ENCODE peak calls at places on chromosomes 4 and X, in seven cellular contexts. A is neural progenitor cell; H is heart left ventricle; M is transverse colon; L is sigmoid colon; Q is skeletal muscle cell; T is naive thymus-derived CD4-positive, alpha-beta T cell. D is an unnamed sample.

GRCh38 chrX:23959781-23960180 is 52.0 kb downstream of the CXorf58 start:
- DNase-seq in M (no peak), T (peak), L (no peak), H (no peak), A (no peak), Q (no peak), D (no peak)

GRCh38 chrX:57286507-57287251 is at the start of gene FAAH2:
- DNase-seq in Q (no peak), L (no peak), H (no peak), M (peak), T (peak), A (peak), D (peak)

GRCh38 chr4:77036206-77036605 is 39.6 kb downstream of the CCNI start:
- DNase-seq in L (no peak), M (no peak), T (no peak), Q (peak), H (no peak), A (no peak), D (no peak)

GRCh38 chrX:17471121-17471520 is 96.1 kb downstream of the NHS start:
- DNase-seq in L (no peak), T (no peak), Q (no peak), A (no peak), H (no peak), M (no peak), D (no peak)

GRCh38 chrX:22134681-22135080 is 102.6 kb downstream of the PHEX start:
- DNase-seq in T (no peak), M (no peak), L (no peak), Q (peak), A (no peak), H (no peak), D (no peak)

GRCh38 chr4:85595098-85595775 is 120.3 kb downstream of the ARHGAP24 start:
- DNase-seq in M (no peak), T (no peak), H (no peak), L (no peak), A (no peak), Q (no peak), D (no peak)

GRCh38 chr4:125021189-125021588 is 293.6 kb upstream of the FAT4 start:
- DNase-seq in L (no peak), A (no peak), H (no peak), T (no peak), Q (no peak), M (no peak), D (no peak)

GRCh38 chr4:78518551-78518950 is 33.0 kb upstream of the ANXA3 start:
- DNase-seq in Q (no peak), M (no peak), T (no peak), A (no peak), H (no peak), L (no peak), D (no peak)

GRCh38 chr4:8760561-8760960 is 111.1 kb downstream of the HMX1 start:
- DNase-seq in T (no peak), A (no peak), Q (no peak), L (peak), H (no peak), M (no peak), D (no peak)

GRCh38 chr4:27973056-27973455 is 1112.4 kb downstream of the STIM2 start:
- DNase-seq in Q (no peak), M (no peak), T (no peak), H (no peak), L (no peak), A (no peak), D (no peak)

GRCh38 chr4:52573551-52573950 is 85.5 kb downstream of the USP46 start:
- DNase-seq in T (no peak), H (no peak), A (no peak), M (no peak), L (no peak), Q (no peak), D (no peak)

GRCh38 chrX:139642241-139642927 is 65.6 kb downstream of the MCF2 start:
- DNase-seq in T (no peak), H (no peak), M (no peak), L (no peak), A (peak), Q (no peak), D (no peak)

GRCh38 chr4:89469930-89470375 is 162.4 kb upstream of the GPRIN3 start:
- DNase-seq in Q (peak), M (no peak), A (no peak), H (no peak), T (no peak), L (no peak), D (no peak)

GRCh38 chrX:130416785-130417184 is 15.0 kb downstream of the RBMX2 start:
- DNase-seq in Q (no peak), H (no peak), M (no peak), L (no peak), T (no peak), A (no peak), D (no peak)

GRCh38 chr4:121100093-121100775 is 27.9 kb upstream of the NDNF start:
- DNase-seq in M (no peak), H (no peak), Q (no peak), L (no peak), A (no peak), T (no peak), D (no peak)

GRCh38 chr4:7915875-7916242 is 23.8 kb downstream of the AFAP1 start:
- DNase-seq in Q (no peak), L (no peak), A (no peak), H (no peak), T (no peak), M (no peak), D (no peak)

GRCh38 chr4:41611881-41612871 is 74.2 kb downstream of the LIMCH1 start:
- DNase-seq in H (peak), Q (no peak), A (peak), T (no peak), M (peak), L (peak), D (no peak)

GRCh38 chr4:8759987-8760386 is 111.7 kb downstream of the HMX1 start:
- DNase-seq in T (no peak), M (no peak), L (peak), Q (no peak), H (no peak), A (no peak), D (no peak)

GRCh38 chrX:86148594-86148993 is 343 bp downstream of the DACH2 start:
- DNase-seq in M (no peak), A (peak), L (no peak), Q (no peak), T (no peak), H (no peak), D (no peak)

GRCh38 chr4:165443276-165443675 is 64.5 kb downstream of the CPE start:
- DNase-seq in A (no peak), Q (no peak), L (no peak), T (no peak), M (no peak), H (no peak), D (no peak)

GRCh38 chr4:167622481-167623240 is 388.4 kb upstream of the SPOCK3 start:
- DNase-seq in L (no peak), H (no peak), Q (no peak), T (peak), M (peak), A (peak), D (no peak)

GRCh38 chrX:97315939-97316338 is 432.2 kb downstream of the RPA4 start:
- DNase-seq in M (no peak), L (no peak), A (no peak), T (no peak), Q (no peak), H (no peak), D (no peak)

GRCh38 chr4:113849771-113850170 is 88.2 kb upstream of the CAMK2D start:
- DNase-seq in A (no peak), H (peak), L (no peak), M (no peak), Q (peak), T (no peak), D (no peak)

GRCh38 chrX:103101280-103102042 is 8.5 kb upstream of the NXF3 start:
- DNase-seq in Q (no peak), L (no peak), A (peak), H (no peak), T (no peak), M (no peak), D (no peak)

GRCh38 chrX:130772313-130773140 is 130.5 kb downstream of the ENOX2 start:
- DNase-seq in A (no peak), L (no peak), M (no peak), T (no peak), Q (peak), H (no peak), D (no peak)

GRCh38 chr4:14987054-14987453 is 15.2 kb upstream of the CPEB2 start:
- DNase-seq in L (no peak), T (no peak), A (no peak), H (no peak), Q (no peak), M (no peak), D (no peak)

GRCh38 chrX:17553451-17553850 is 178.5 kb downstream of the NHS start:
- DNase-seq in L (no peak), A (no peak), Q (no peak), H (no peak), T (no peak), M (peak), D (no peak)

GRCh38 chr4:122224348-122224747 is 72.2 kb downstream of the BLTP1 start:
- DNase-seq in M (no peak), L (no peak), Q (no peak), T (no peak), H (no peak), A (peak), D (no peak)
- H3K4me3 ChIP-seq in M (no peak), L (no peak), Q (no peak), T (no peak), H (no peak), A (no peak), D (no peak)

GRCh38 chr4:168837922-168838321 is 172.1 kb downstream of the CBR4 start:
- DNase-seq in L (no peak), H (no peak), T (no peak), Q (no peak), A (no peak), M (no peak), D (no peak)

GRCh38 chr4:168831919-168832745 is 177.9 kb downstream of the CBR4 start:
- DNase-seq in T (peak), L (peak), A (peak), Q (no peak), H (peak), M (peak), D (peak)

GRCh38 chr4:168832746-168833575 is 177.1 kb downstream of the CBR4 start:
- DNase-seq in M (peak), L (peak), A (peak), Q (no peak), T (no peak), H (peak), D (no peak)

GRCh38 chr4:168836482-168836881 is 173.6 kb downstream of the CBR4 start:
- DNase-seq in Q (no peak), M (no peak), L (no peak), H (peak), T (no peak), A (no peak), D (no peak)

DNA sequence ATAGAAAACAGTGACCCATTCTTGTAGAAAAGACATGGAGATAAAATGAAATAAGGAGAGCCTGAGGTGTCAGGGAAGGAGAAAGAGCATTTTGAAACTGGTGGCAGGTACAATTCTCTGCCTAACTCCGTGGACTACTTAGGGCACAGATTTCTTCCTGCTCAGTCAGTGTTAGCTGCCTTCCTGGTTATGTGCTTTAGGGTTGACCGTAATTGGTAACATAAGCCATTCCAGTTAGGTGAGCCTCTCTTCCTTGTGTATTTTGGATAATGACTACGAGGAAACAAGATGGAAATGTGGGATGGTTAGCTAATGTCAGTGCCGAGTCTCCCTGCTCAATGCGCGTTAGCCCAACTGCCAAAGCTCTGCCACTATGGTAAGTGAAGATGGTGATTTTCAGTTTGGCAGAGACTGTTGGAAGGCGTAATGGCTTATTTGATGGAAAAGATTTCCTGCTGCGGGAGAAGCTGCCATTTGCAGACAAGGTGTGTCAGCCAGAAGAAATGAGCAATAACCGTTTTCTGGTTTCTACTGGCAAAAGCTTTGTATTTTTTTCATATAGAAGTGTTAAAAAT is 174.1 kb downstream of the CBR4 start:
- DNase-seq in T (no peak), L (no peak), H (no peak), M (no peak), Q (no peak), A (no peak), D (no peak)
- H3K4me3 ChIP-seq in T (no peak), L (peak), H (no peak), M (peak), Q (no peak), A (no peak), D (no peak)

DNA sequence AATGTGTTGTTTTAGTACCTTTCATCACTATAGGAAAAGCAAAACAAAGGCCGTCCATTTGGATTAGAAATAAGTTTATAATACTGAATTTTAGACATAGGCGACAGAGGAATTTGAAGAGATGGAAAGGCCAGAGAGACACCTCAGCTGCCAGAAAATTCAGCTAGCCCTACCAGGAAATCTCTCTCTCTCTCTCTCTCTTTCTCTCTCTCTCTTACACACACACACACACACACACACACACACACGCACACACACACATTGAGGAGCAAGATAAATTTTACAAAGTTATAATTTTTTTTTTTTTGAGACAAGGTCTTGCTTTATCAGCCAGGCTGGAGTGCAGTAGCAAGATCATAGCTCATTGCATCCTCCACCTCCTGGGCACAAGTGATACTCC is 1.4 kb downstream of the XK start:
- DNase-seq in T (no peak), M (no peak), H (no peak), A (no peak), L (no peak), Q (no peak), D (no peak)
- H3K4me3 ChIP-seq in T (no peak), M (peak), H (peak), A (no peak), L (peak), Q (no peak), D (no peak)

GRCh38 chr4:87010192-87010591 is 75.4 kb downstream of the AFF1 start:
- DNase-seq in Q (no peak), A (no peak), H (no peak), T (no peak), L (no peak), M (no peak), D (no peak)
- H3K4me3 ChIP-seq in Q (no peak), A (no peak), H (no peak), T (no peak), L (no peak), M (no peak), D (no peak)

GRCh38 chr4:184850431-184851199 is 24.8 kb upstream of the ACSL1 start:
- DNase-seq in M (no peak), L (no peak), H (no peak), T (no peak), A (no peak), Q (no peak), D (no peak)

GRCh38 chr4:184851200-184851541 is 25.4 kb upstream of the ACSL1 start:
- DNase-seq in T (no peak), A (no peak), L (no peak), M (peak), H (no peak), Q (no peak), D (no peak)

GRCh38 chr4:184846531-184846930 is 20.8 kb upstream of the ACSL1 start:
- DNase-seq in A (no peak), M (no peak), L (no peak), Q (no peak), T (no peak), H (no peak), D (no peak)

GRCh38 chr4:184849184-184849583 is 23.4 kb upstream of the ACSL1 start:
- DNase-seq in L (no peak), H (no peak), M (no peak), A (no peak), T (no peak), Q (no peak), D (no peak)

DNA sequence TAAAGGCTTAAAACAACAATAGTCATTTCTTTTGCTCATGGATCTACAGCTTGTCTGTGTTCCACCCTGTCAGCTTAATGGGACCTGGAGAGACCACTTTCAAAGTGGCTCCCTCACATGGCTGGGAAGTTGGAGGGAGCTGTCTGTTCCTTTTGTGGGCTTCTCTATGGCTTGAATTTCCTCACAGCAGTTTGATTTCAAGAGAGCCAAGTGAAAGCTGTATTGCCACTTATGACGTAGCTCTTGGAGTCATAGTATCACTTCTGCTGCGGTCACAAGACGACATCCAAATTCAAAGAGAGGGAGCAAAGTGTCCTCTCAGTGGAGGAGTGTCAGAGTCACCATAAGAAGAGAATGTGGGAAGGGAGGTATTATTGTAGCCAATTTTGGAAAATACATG is 22.7 kb upstream of the ACSL1 start:
- DNase-seq in T (no peak), H (no peak), A (no peak), Q (no peak), M (no peak), L (no peak), D (no peak)
- H3K4me3 ChIP-seq in T (no peak), H (no peak), A (no peak), Q (no peak), M (no peak), L (no peak), D (no peak)

GRCh38 chr4:30903493-30903892 is 183.3 kb downstream of the PCDH7 start:
- DNase-seq in H (no peak), A (no peak), Q (peak), L (no peak), T (no peak), M (no peak), D (no peak)

GRCh38 chr4:30901781-30902479 is 181.8 kb downstream of the PCDH7 start:
- DNase-seq in H (no peak), L (no peak), T (no peak), A (no peak), Q (no peak), M (no peak), D (no peak)

GRCh38 chr4:30904593-30904992 is 184.4 kb downstream of the PCDH7 start:
- DNase-seq in Q (no peak), L (no peak), T (no peak), H (no peak), A (no peak), M (no peak), D (no peak)

GRCh38 chr4:30904161-30904560 is 184.0 kb downstream of the PCDH7 start:
- DNase-seq in T (no peak), A (no peak), M (no peak), H (no peak), L (no peak), Q (no peak), D (no peak)
- H3K4me3 ChIP-seq in T (no peak), A (no peak), M (no peak), H (no peak), L (no peak), Q (no peak), D (no peak)

DNA sequence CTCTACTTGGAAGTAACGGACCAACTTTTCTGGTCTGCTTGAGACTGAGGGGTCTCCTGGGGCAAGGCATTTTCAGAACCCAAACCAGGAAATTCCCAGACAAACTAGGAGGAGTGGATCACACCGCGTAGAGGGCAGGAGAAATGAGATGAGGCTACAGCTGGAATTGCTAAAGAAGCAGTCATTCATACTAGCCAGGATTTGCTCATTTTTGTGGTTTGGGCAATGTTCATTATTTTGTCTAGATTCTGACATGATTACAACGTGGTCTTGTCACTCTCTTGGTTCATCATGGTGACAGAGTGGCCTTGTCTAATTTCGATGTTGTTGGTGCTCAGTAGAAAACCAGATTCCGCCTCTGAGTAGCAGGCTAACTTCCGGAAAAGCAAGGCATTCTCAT is 63.2 kb downstream of the BANK1 start:
- DNase-seq in H (no peak), T (no peak), M (no peak), A (no peak), Q (no peak), L (no peak), D (no peak)
- H3K4me3 ChIP-seq in H (no peak), T (no peak), M (no peak), A (no peak), Q (no peak), L (no peak), D (no peak)

DNA sequence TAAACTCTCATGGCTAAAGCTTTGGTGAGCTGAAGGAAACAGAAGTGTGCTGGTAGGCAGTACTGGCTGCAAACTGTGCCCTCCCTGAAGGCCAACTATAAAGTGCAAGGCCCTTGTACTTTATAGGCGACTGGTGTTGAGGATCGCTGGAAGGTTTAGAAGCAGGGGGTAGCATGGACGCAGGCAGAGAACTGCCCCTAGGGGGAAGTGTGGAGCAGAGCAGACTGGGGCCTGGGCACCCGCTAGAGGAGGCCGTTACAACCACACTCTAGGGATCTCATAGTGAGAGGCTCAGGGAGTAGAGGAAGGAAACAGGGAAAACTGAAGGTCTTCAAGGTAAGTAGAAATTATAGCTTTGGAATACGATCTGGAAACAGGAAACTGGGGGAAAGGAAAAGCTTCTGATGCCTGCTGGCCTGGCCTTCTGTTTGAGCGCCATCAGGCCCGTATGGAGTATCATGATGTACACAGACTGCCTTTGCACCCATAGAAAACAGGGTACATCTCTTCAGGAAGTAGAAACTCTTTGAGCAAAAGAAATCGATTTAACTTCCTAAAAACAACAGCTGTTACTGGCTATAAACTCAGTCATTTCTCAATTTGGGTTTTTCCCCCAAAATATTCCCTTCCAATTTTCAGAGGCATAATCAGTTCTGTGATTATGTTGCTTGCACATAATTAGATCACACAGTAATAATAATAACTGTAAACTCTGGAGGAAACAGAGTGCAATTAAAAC is 23.9 kb upstream of the TMSB4X start:
- DNase-seq in Q (no peak), M (peak), L (no peak), A (peak), T (peak), H (peak), D (peak)
- H3K4me3 ChIP-seq in Q (no peak), M (no peak), L (no peak), A (no peak), T (peak), H (no peak), D (peak)

GRCh38 chr4:183908284-183908683 is 3.2 kb downstream of the STOX2 start:
- DNase-seq in L (no peak), M (no peak), H (no peak), A (peak), T (no peak), Q (no peak), D (no peak)
- H3K4me3 ChIP-seq in L (no peak), M (no peak), H (peak), A (peak), T (no peak), Q (no peak), D (no peak)

GRCh38 chr4:25378130-25378743 is 1.2 kb downstream of the ANAPC4 start:
- DNase-seq in M (no peak), L (no peak), H (no peak), Q (no peak), T (no peak), A (no peak), D (no peak)
- H3K4me3 ChIP-seq in M (peak), L (peak), H (peak), Q (peak), T (peak), A (peak), D (peak)

D was measured in CD8-positive, alpha-beta memory T cell.